ENCODE peak calls at places on chromosomes 13 and 19, in eight cellular contexts. R is activated T-helper 2 cell treated with anti-CD3 and anti-CD28 coated beads, Interferon-gamma antibody, Interleukin-2, Interleukin-4, amounts not matched to agents 10 μg/mL and 5 μg/mL and 100 μg/mL, durations not matched to agents 14 hours and 24 hours and 36 hours; F is hypothalamus; T is naive thymus-derived CD8-positive, alpha-beta T cell; Q is adipocyte; H is myocyte; Y is effector memory CD4-positive, alpha-beta T cell; C is AG04449. O is an unnamed sample.

GRCh38 chr19:15025237-15025636 is 24.0 kb upstream of the CASP14 start:
- DNase-seq in R (no peak), F (no peak), T (no peak), Q (no peak), H (peak; percentile 1), Y (no peak), C (no peak), O (no peak)

GRCh38 chr13:112885782-112886268 is 83.2 kb upstream of the MCF2L start:
- DNase-seq in R (no peak), F (no peak), T (no peak), Q (peak; percentile 85), H (peak; percentile 92), Y (no peak), C (no peak), O (peak; percentile 74)

GRCh38 chr13:98295371-98295770 is 118.3 kb upstream of the RNF113B start:
- DNase-seq in R (no peak), F (no peak), T (no peak), Q (peak; percentile 28), H (no peak), Y (no peak), C (no peak), O (no peak)

GRCh38 chr19:53463263-53463662 is 4.3 kb upstream of the ZNF813 start:
- DNase-seq in R (no peak), F (peak; percentile 45), T (no peak), Q (peak; percentile 73), H (peak; percentile 14), Y (no peak), C (no peak), O (peak; percentile 74)

GRCh38 chr19:47253467-47253881 is 2.9 kb upstream of the CCDC9 start:
- DNase-seq in R (no peak), F (no peak), T (no peak), Q (peak; percentile 85), H (peak; percentile 71), Y (no peak), C (peak; percentile 69), O (no peak)

GRCh38 chr13:41179593-41180250 is 14.6 kb downstream of the KBTBD7 start:
- DNase-seq in R (no peak), F (no peak), T (no peak), Q (peak; percentile 69), H (no peak), Y (no peak), C (peak; percentile 24), O (no peak)

GRCh38 chr13:19957320-19958118 is 1.0 kb upstream of the ZMYM2 start:
- DNase-seq in R (peak; percentile 73), F (peak; percentile 63), T (peak; percentile 92), Q (peak; percentile 58), H (peak; percentile 70), Y (peak; percentile 75), C (no peak), O (peak; percentile 67)

GRCh38 chr19:50729894-50730293 is 6.7 kb downstream of the CLEC11A start:
- DNase-seq in R (no peak), F (no peak), T (no peak), Q (no peak), H (no peak), Y (no peak), C (no peak), O (no peak)

GRCh38 chr19:7230826-7231225 is 63.4 kb downstream of the INSR start:
- DNase-seq in R (no peak), F (no peak), T (no peak), Q (no peak), H (no peak), Y (no peak), C (no peak), O (peak; percentile 75)

GRCh38 chr13:49240017-49240416 is 7.7 kb upstream of the CDADC1 start:
- DNase-seq in R (no peak), F (no peak), T (peak; percentile 19), Q (peak; percentile 65), H (peak; percentile 32), Y (no peak), C (no peak), O (no peak)

GRCh38 chr13:35648109-35648508 is 171.6 kb upstream of the MAB21L1 start:
- DNase-seq in R (no peak), F (no peak), T (no peak), Q (no peak), H (no peak), Y (no peak), C (no peak), O (no peak)

GRCh38 chr13:113846639-113847318 is 17.1 kb downstream of the GAS6 start:
- DNase-seq in R (no peak), F (no peak), T (peak; percentile 41), Q (no peak), H (no peak), Y (no peak), C (no peak), O (peak; percentile 48)

GRCh38 chr13:55788548-55788947 is 1352.2 kb upstream of the PRR20A start:
- DNase-seq in R (no peak), F (no peak), T (no peak), Q (no peak), H (no peak), Y (no peak), C (no peak), O (no peak)

GRCh38 chr19:42252365-42253244 is 2.3 kb downstream of the ERF start:
- DNase-seq in R (no peak), F (peak; percentile 85), T (no peak), Q (peak; percentile 62), H (peak; percentile 63), Y (no peak), C (no peak), O (no peak)

GRCh38 chr13:113129921-113130750 is 7.5 kb downstream of the F10 start:
- DNase-seq in R (no peak), F (no peak), T (no peak), Q (no peak), H (no peak), Y (no peak), C (no peak), O (peak; percentile 56)

GRCh38 chr13:75447493-75447892 is 34.5 kb downstream of the TBC1D4 start:
- DNase-seq in R (no peak), F (no peak), T (no peak), Q (no peak), H (no peak), Y (no peak), C (no peak), O (no peak)

GRCh38 chr13:77001963-77002587 is 10.2 kb downstream of the CLN5 start:
- DNase-seq in R (no peak), F (no peak), T (no peak), Q (no peak), H (no peak), Y (no peak), C (no peak), O (no peak)

GRCh38 chr19:46881092-46881491 is 20.3 kb downstream of the ARHGAP35 start:
- DNase-seq in R (no peak), F (no peak), T (no peak), Q (no peak), H (no peak), Y (no peak), C (no peak), O (no peak)

GRCh38 chr13:113747291-113747833 is 11.7 kb upstream of the TMEM255B start:
- DNase-seq in R (no peak), F (no peak), T (no peak), Q (no peak), H (no peak), Y (no peak), C (no peak), O (no peak)

GRCh38 chr19:16897572-16898056 is 8.8 kb downstream of the F2RL3 start:
- DNase-seq in R (no peak), F (no peak), T (no peak), Q (no peak), H (no peak), Y (no peak), C (no peak), O (no peak)

O was measured in psoas muscle.